ENCODE peak calls at places on chromosomes 12 and 14, in ten cellular contexts. One of them, this sample, is unnamed.

GRCh38 chr12:27592548-27592947 is 68.5 kb downstream of the PPFIBP1 start:
- DNase-seq in fibroblast of the aortic adventitia: peak; percentile 84
- DNase-seq in breast epithelium: no peak
- DNase-seq in choroid plexus epithelial cell: peak; percentile 65
- DNase-seq in B cell: no peak
- DNase-seq in left ventricle myocardium inferior: peak; percentile 28
- DNase-seq in tibial nerve: peak; percentile 8
- DNase-seq in thoracic aorta: peak; percentile 64
- DNase-seq in lung: no peak
- DNase-seq in nephron progenitor cell: no peak
- DNase-seq in this sample: no peak

GRCh38 chr14:104873380-104874055 is 8.4 kb downstream of the CEP170B start:
- DNase-seq in thoracic aorta: no peak
- DNase-seq in lung: no peak
- DNase-seq in fibroblast of the aortic adventitia: no peak
- DNase-seq in choroid plexus epithelial cell: no peak
- DNase-seq in breast epithelium: no peak
- DNase-seq in left ventricle myocardium inferior: no peak
- DNase-seq in B cell: no peak
- DNase-seq in nephron progenitor cell: no peak
- DNase-seq in tibial nerve: no peak
- DNase-seq in this sample: peak; percentile 14

GRCh38 chr14:104870368-104871144 is 5.5 kb downstream of the CEP170B start:
- DNase-seq in tibial nerve: no peak
- DNase-seq in left ventricle myocardium inferior: peak; percentile 16
- DNase-seq in nephron progenitor cell: peak; percentile 66
- DNase-seq in choroid plexus epithelial cell: no peak
- DNase-seq in breast epithelium: no peak
- DNase-seq in B cell: peak; percentile 61
- DNase-seq in thoracic aorta: no peak
- DNase-seq in fibroblast of the aortic adventitia: no peak
- DNase-seq in lung: no peak
- DNase-seq in this sample: peak; percentile 66

GRCh38 chr14:65824978-65825299 is 412.4 kb downstream of the FUT8 start:
- DNase-seq in lung: no peak
- DNase-seq in breast epithelium: no peak
- DNase-seq in B cell: no peak
- DNase-seq in choroid plexus epithelial cell: no peak
- DNase-seq in left ventricle myocardium inferior: no peak
- DNase-seq in fibroblast of the aortic adventitia: no peak
- DNase-seq in nephron progenitor cell: no peak
- DNase-seq in tibial nerve: no peak
- DNase-seq in thoracic aorta: no peak
- DNase-seq in this sample: no peak

GRCh38 chr14:52043690-52044089 is 25.2 kb downstream of the NID2 start:
- DNase-seq in B cell: peak; percentile 31
- DNase-seq in breast epithelium: no peak
- DNase-seq in lung: no peak
- DNase-seq in fibroblast of the aortic adventitia: no peak
- DNase-seq in tibial nerve: no peak
- DNase-seq in thoracic aorta: no peak
- DNase-seq in nephron progenitor cell: peak; percentile 59
- DNase-seq in choroid plexus epithelial cell: peak; percentile 57
- DNase-seq in left ventricle myocardium inferior: no peak
- DNase-seq in this sample: peak; percentile 55

GRCh38 chr12:54300732-54301427 is at the start of gene NFE2:
- DNase-seq in B cell: peak; percentile 54
- DNase-seq in breast epithelium: peak; percentile 75
- DNase-seq in choroid plexus epithelial cell: peak; percentile 74
- DNase-seq in left ventricle myocardium inferior: peak; percentile 37
- DNase-seq in nephron progenitor cell: peak; percentile 87
- DNase-seq in lung: peak; percentile 71
- DNase-seq in fibroblast of the aortic adventitia: peak; percentile 65
- DNase-seq in tibial nerve: no peak
- DNase-seq in thoracic aorta: no peak
- DNase-seq in this sample: peak; percentile 80

GRCh38 chr14:55628426-55628825 is 48.4 kb downstream of the KTN1 start:
- DNase-seq in fibroblast of the aortic adventitia: no peak
- DNase-seq in breast epithelium: no peak
- DNase-seq in lung: no peak
- DNase-seq in thoracic aorta: no peak
- DNase-seq in left ventricle myocardium inferior: no peak
- DNase-seq in choroid plexus epithelial cell: no peak
- DNase-seq in tibial nerve: no peak
- DNase-seq in nephron progenitor cell: no peak
- DNase-seq in B cell: no peak
- DNase-seq in this sample: no peak

GRCh38 chr14:21263284-21264024 is 5.8 kb downstream of the HNRNPC start:
- DNase-seq in B cell: no peak
- DNase-seq in breast epithelium: no peak
- DNase-seq in nephron progenitor cell: no peak
- DNase-seq in lung: no peak
- DNase-seq in left ventricle myocardium inferior: no peak
- DNase-seq in thoracic aorta: no peak
- DNase-seq in choroid plexus epithelial cell: no peak
- DNase-seq in tibial nerve: no peak
- DNase-seq in fibroblast of the aortic adventitia: peak; percentile 45
- DNase-seq in this sample: no peak

GRCh38 chr12:50055831-50056628 is 1.4 kb upstream of the ASIC1 start:
- DNase-seq in left ventricle myocardium inferior: no peak
- DNase-seq in breast epithelium: no peak
- DNase-seq in thoracic aorta: no peak
- DNase-seq in tibial nerve: peak; percentile 51
- DNase-seq in choroid plexus epithelial cell: peak; percentile 66
- DNase-seq in fibroblast of the aortic adventitia: peak; percentile 46
- DNase-seq in B cell: peak; percentile 76
- DNase-seq in lung: peak; percentile 44
- DNase-seq in nephron progenitor cell: peak; percentile 57
- DNase-seq in this sample: peak; percentile 65

GRCh38 chr12:127295630-127296029 is 971.3 kb upstream of the TMEM132C start:
- DNase-seq in breast epithelium: no peak
- DNase-seq in lung: no peak
- DNase-seq in nephron progenitor cell: no peak
- DNase-seq in B cell: no peak
- DNase-seq in left ventricle myocardium inferior: no peak
- DNase-seq in choroid plexus epithelial cell: no peak
- DNase-seq in fibroblast of the aortic adventitia: no peak
- DNase-seq in thoracic aorta: no peak
- DNase-seq in tibial nerve: no peak
- DNase-seq in this sample: no peak

GRCh38 chr14:68822132-68822651 is 29.3 kb upstream of the ZFP36L1 start:
- DNase-seq in choroid plexus epithelial cell: no peak
- DNase-seq in fibroblast of the aortic adventitia: no peak
- DNase-seq in tibial nerve: no peak
- DNase-seq in breast epithelium: no peak
- DNase-seq in nephron progenitor cell: no peak
- DNase-seq in lung: no peak
- DNase-seq in thoracic aorta: no peak
- DNase-seq in left ventricle myocardium inferior: no peak
- DNase-seq in B cell: peak; percentile 45
- DNase-seq in this sample: no peak

GRCh38 chr12:53098354-53098981 is 1.0 kb downstream of the IGFBP6 start:
- DNase-seq in thoracic aorta: peak; percentile 64
- DNase-seq in tibial nerve: peak; percentile 55
- DNase-seq in lung: no peak
- DNase-seq in fibroblast of the aortic adventitia: peak; percentile 80
- DNase-seq in nephron progenitor cell: no peak
- DNase-seq in choroid plexus epithelial cell: peak; percentile 52
- DNase-seq in B cell: no peak
- DNase-seq in breast epithelium: no peak
- DNase-seq in left ventricle myocardium inferior: peak; percentile 37
- DNase-seq in this sample: no peak

GRCh38 chr14:54610051-54610977 is 43.4 kb downstream of the SAMD4A start:
- DNase-seq in breast epithelium: no peak
- DNase-seq in tibial nerve: no peak
- DNase-seq in fibroblast of the aortic adventitia: peak; percentile 69
- DNase-seq in choroid plexus epithelial cell: peak; percentile 58
- DNase-seq in nephron progenitor cell: no peak
- DNase-seq in thoracic aorta: no peak
- DNase-seq in left ventricle myocardium inferior: no peak
- DNase-seq in B cell: no peak
- DNase-seq in lung: no peak
- DNase-seq in this sample: no peak

GRCh38 chr14:22296722-22297121 is 292.3 kb downstream of the DAD1 start:
- DNase-seq in breast epithelium: no peak
- DNase-seq in lung: no peak
- DNase-seq in left ventricle myocardium inferior: no peak
- DNase-seq in choroid plexus epithelial cell: peak; percentile 90
- DNase-seq in nephron progenitor cell: no peak
- DNase-seq in tibial nerve: no peak
- DNase-seq in thoracic aorta: no peak
- DNase-seq in fibroblast of the aortic adventitia: peak; percentile 57
- DNase-seq in B cell: no peak
- DNase-seq in this sample: no peak

GRCh38 chr14:30440986-30441385 is 118.0 kb upstream of the G2E3 start:
- DNase-seq in thoracic aorta: no peak
- DNase-seq in B cell: no peak
- DNase-seq in left ventricle myocardium inferior: no peak
- DNase-seq in nephron progenitor cell: no peak
- DNase-seq in breast epithelium: no peak
- DNase-seq in lung: no peak
- DNase-seq in tibial nerve: no peak
- DNase-seq in fibroblast of the aortic adventitia: no peak
- DNase-seq in choroid plexus epithelial cell: no peak
- DNase-seq in this sample: no peak

DNA sequence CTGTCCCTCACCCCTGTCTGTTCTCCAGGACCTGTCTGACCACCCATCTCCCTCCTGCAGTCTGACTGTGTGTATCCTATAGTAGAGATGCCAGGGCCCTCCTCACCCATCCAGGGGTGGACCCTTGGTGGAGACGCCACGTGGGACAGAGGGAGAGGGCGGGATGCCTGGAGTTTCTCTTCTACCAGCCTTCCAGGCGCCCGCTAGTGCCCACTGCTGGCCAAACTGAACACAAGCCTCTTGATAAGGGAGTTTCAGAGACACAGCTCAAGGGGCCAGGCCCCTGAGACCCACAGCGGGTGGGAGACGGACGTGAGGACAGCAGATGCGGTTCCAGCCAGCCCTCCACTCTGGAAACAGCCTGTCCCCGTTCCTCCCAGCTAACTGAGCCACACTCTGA is 147.3 kb downstream of the RBM19 start:
- DNase-seq in tibial nerve: no peak
- DNase-seq in breast epithelium: no peak
- DNase-seq in choroid plexus epithelial cell: peak; percentile 25
- DNase-seq in lung: no peak
- DNase-seq in fibroblast of the aortic adventitia: no peak
- DNase-seq in left ventricle myocardium inferior: no peak
- DNase-seq in B cell: no peak
- DNase-seq in thoracic aorta: no peak
- DNase-seq in nephron progenitor cell: peak; percentile 65
- DNase-seq in this sample: peak; percentile 72
- TF ChIP-seq CTCF in tibial nerve: no peak
- TF ChIP-seq CTCF in breast epithelium: no peak
- TF ChIP-seq CTCF in choroid plexus epithelial cell: peak; percentile 67
- TF ChIP-seq CTCF in lung: no peak
- TF ChIP-seq CTCF in fibroblast of the aortic adventitia: peak; percentile 45
- TF ChIP-seq CTCF in left ventricle myocardium inferior: no peak
- TF ChIP-seq CTCF in B cell: no peak
- TF ChIP-seq CTCF in thoracic aorta: no peak
- TF ChIP-seq CTCF in nephron progenitor cell: peak; percentile 64
- TF ChIP-seq CTCF in this sample: peak; percentile 62

GRCh38 chr14:79369359-79370332 is 841.7 kb downstream of the DIO2 start:
- DNase-seq in left ventricle myocardium inferior: no peak
- DNase-seq in fibroblast of the aortic adventitia: peak; percentile 95
- DNase-seq in choroid plexus epithelial cell: peak; percentile 99
- DNase-seq in nephron progenitor cell: no peak
- DNase-seq in thoracic aorta: no peak
- DNase-seq in lung: no peak
- DNase-seq in B cell: no peak
- DNase-seq in breast epithelium: no peak
- DNase-seq in tibial nerve: no peak
- DNase-seq in this sample: no peak
- TF ChIP-seq CTCF in left ventricle myocardium inferior: no peak
- TF ChIP-seq CTCF in fibroblast of the aortic adventitia: peak; percentile 11
- TF ChIP-seq CTCF in choroid plexus epithelial cell: peak; percentile 34
- TF ChIP-seq CTCF in nephron progenitor cell: no peak
- TF ChIP-seq CTCF in thoracic aorta: no peak
- TF ChIP-seq CTCF in lung: no peak
- TF ChIP-seq CTCF in B cell: no peak
- TF ChIP-seq CTCF in breast epithelium: no peak
- TF ChIP-seq CTCF in tibial nerve: no peak
- TF ChIP-seq CTCF in this sample: no peak

GRCh38 chr12:110451263-110451662 is 1.1 kb upstream of the ARPC3 start:
- DNase-seq in left ventricle myocardium inferior: no peak
- DNase-seq in nephron progenitor cell: no peak
- DNase-seq in fibroblast of the aortic adventitia: no peak
- DNase-seq in B cell: no peak
- DNase-seq in lung: no peak
- DNase-seq in thoracic aorta: no peak
- DNase-seq in breast epithelium: no peak
- DNase-seq in choroid plexus epithelial cell: no peak
- DNase-seq in tibial nerve: no peak
- DNase-seq in this sample: no peak

GRCh38 chr12:110453569-110454296 is 3.6 kb upstream of the ARPC3 start:
- DNase-seq in thoracic aorta: no peak
- DNase-seq in nephron progenitor cell: no peak
- DNase-seq in left ventricle myocardium inferior: no peak
- DNase-seq in lung: no peak
- DNase-seq in tibial nerve: no peak
- DNase-seq in fibroblast of the aortic adventitia: no peak
- DNase-seq in breast epithelium: no peak
- DNase-seq in choroid plexus epithelial cell: no peak
- DNase-seq in B cell: no peak
- DNase-seq in this sample: no peak

GRCh38 chr12:110444455-110444854 is 5.7 kb downstream of the ARPC3 start:
- DNase-seq in tibial nerve: no peak
- DNase-seq in fibroblast of the aortic adventitia: no peak
- DNase-seq in nephron progenitor cell: no peak
- DNase-seq in B cell: no peak
- DNase-seq in lung: no peak
- DNase-seq in thoracic aorta: no peak
- DNase-seq in choroid plexus epithelial cell: no peak
- DNase-seq in breast epithelium: no peak
- DNase-seq in left ventricle myocardium inferior: no peak
- DNase-seq in this sample: no peak

GRCh38 chr12:110449799-110450497 is at the start of gene ARPC3:
- DNase-seq in B cell: peak; percentile 95
- DNase-seq in nephron progenitor cell: peak; percentile 92
- DNase-seq in breast epithelium: peak; percentile 94
- DNase-seq in left ventricle myocardium inferior: peak; percentile 96
- DNase-seq in thoracic aorta: peak; percentile 79
- DNase-seq in choroid plexus epithelial cell: peak; percentile 98
- DNase-seq in fibroblast of the aortic adventitia: peak; percentile 92
- DNase-seq in lung: peak; percentile 94
- DNase-seq in tibial nerve: peak; percentile 96
- DNase-seq in this sample: peak; percentile 96
- TF ChIP-seq CTCF in B cell: peak; percentile 84
- TF ChIP-seq CTCF in nephron progenitor cell: peak; percentile 73
- TF ChIP-seq CTCF in breast epithelium: peak; percentile 84
- TF ChIP-seq CTCF in left ventricle myocardium inferior: peak; percentile 89
- TF ChIP-seq CTCF in thoracic aorta: peak; percentile 62
- TF ChIP-seq CTCF in choroid plexus epithelial cell: peak; percentile 86
- TF ChIP-seq CTCF in fibroblast of the aortic adventitia: peak; percentile 87
- TF ChIP-seq CTCF in lung: peak; percentile 93
- TF ChIP-seq CTCF in tibial nerve: peak; percentile 87
- TF ChIP-seq CTCF in this sample: peak; percentile 56

DNA sequence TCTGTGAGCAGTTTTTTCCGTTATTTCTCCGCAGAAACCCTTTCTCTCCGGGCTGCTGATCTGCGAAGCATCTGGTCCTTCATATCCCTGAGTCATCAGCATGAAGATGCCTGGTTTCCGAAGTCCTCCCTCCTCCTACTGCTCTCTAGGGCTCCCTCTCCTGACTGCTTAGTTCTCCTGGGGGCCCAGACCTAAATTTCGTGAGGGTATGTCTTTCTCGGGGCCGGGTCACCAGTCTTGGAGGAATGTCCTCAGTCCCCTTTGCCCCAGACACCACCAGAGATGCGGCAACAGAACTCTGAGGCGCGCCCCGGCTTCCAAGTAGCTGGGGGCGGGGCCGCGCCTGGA is 622 bp upstream of the BICDL1 start:
- DNase-seq in B cell: no peak
- DNase-seq in tibial nerve: no peak
- DNase-seq in thoracic aorta: no peak
- DNase-seq in fibroblast of the aortic adventitia: peak; percentile 25
- DNase-seq in choroid plexus epithelial cell: peak; percentile 53
- DNase-seq in nephron progenitor cell: no peak
- DNase-seq in left ventricle myocardium inferior: no peak
- DNase-seq in lung: no peak
- DNase-seq in breast epithelium: no peak
- DNase-seq in this sample: no peak
- TF ChIP-seq CTCF in B cell: no peak
- TF ChIP-seq CTCF in tibial nerve: no peak
- TF ChIP-seq CTCF in thoracic aorta: no peak
- TF ChIP-seq CTCF in fibroblast of the aortic adventitia: no peak
- TF ChIP-seq CTCF in choroid plexus epithelial cell: peak; percentile 40
- TF ChIP-seq CTCF in nephron progenitor cell: no peak
- TF ChIP-seq CTCF in left ventricle myocardium inferior: no peak
- TF ChIP-seq CTCF in lung: no peak
- TF ChIP-seq CTCF in breast epithelium: no peak
- TF ChIP-seq CTCF in this sample: no peak